ENCODE peak calls at places on chromosome 14, in eight cellular contexts. Q is effector memory CD4-positive, alpha-beta T cell; B is heart right ventricle; E is fibroblast of pulmonary artery; U is substantia nigra; T is stimulated activated CD4-positive, alpha-beta T cell treated with anti-CD3 and anti-CD28 coated beads, Interleukin-15, amount 100 ng/mL, for 1 hour; Y is RCC 7860; L is ureter. A is an unnamed sample.
A peak's percentile ranks its signal among the peaks of the same experiment; 100 is the strongest.

GRCh38 chr14:53035796-53036195 is 84.9 kb upstream of the FERMT2 start:
- DNase-seq in Q (no peak), B (no peak), E (no peak), U (no peak), T (no peak), Y (no peak), L (no peak), A (no peak)

GRCh38 chr14:22314183-22314820 is 274.7 kb downstream of the DAD1 start:
- DNase-seq in Q (no peak), B (no peak), E (peak; percentile 63), U (peak; percentile 11), T (no peak), Y (no peak), L (no peak), A (peak; percentile 63)

GRCh38 chr14:68181395-68182326 is 362.1 kb downstream of the RAD51B start:
- DNase-seq in Q (no peak), B (no peak), E (peak; percentile 49), U (no peak), T (no peak), Y (peak; percentile 42), L (no peak), A (peak; percentile 64)

GRCh38 chr14:98172243-98172778 is 1099.7 kb downstream of the BCL11B start:
- DNase-seq in Q (no peak), B (no peak), E (no peak), U (no peak), T (no peak), Y (no peak), L (no peak), A (no peak)

GRCh38 chr14:37090026-37090425 is 82.4 kb downstream of the SLC25A21 start:
- DNase-seq in Q (no peak), B (no peak), E (no peak), U (no peak), T (no peak), Y (no peak), L (no peak), A (no peak)

GRCh38 chr14:51849095-51849494 is 11.3 kb upstream of the GNG2 start:
- DNase-seq in Q (no peak), B (no peak), E (no peak), U (no peak), T (no peak), Y (peak; percentile 15), L (no peak), A (peak; percentile 65)

GRCh38 chr14:58068306-58068705 is 83.7 kb downstream of the ARMH4 start:
- DNase-seq in Q (no peak), B (no peak), E (no peak), U (no peak), T (no peak), Y (no peak), L (no peak), A (no peak)

GRCh38 chr14:72332871-72333270 is 400.6 kb downstream of the RGS6 start:
- DNase-seq in Q (no peak), B (no peak), E (no peak), U (no peak), T (no peak), Y (no peak), L (no peak), A (no peak)

GRCh38 chr14:101167428-101167827 is 263.9 kb upstream of the RTL1 start:
- DNase-seq in Q (no peak), B (no peak), E (no peak), U (no peak), T (no peak), Y (no peak), L (no peak), A (no peak)

GRCh38 chr14:89890589-89890988 is 63.9 kb downstream of the EFCAB11 start:
- DNase-seq in Q (no peak), B (no peak), E (no peak), U (no peak), T (no peak), Y (no peak), L (no peak), A (no peak)

GRCh38 chr14:100104523-100105300 is 39.5 kb downstream of the EVL start:
- DNase-seq in Q (no peak), B (no peak), E (peak; percentile 27), U (no peak), T (no peak), Y (no peak), L (no peak), A (peak; percentile 47)

GRCh38 chr14:61953602-61954001 is 191.4 kb downstream of the SNAPC1 start:
- DNase-seq in Q (no peak), B (no peak), E (no peak), U (no peak), T (no peak), Y (no peak), L (no peak), A (peak; percentile 10)

GRCh38 chr14:101223147-101223546 is 319.6 kb upstream of the RTL1 start:
- DNase-seq in Q (no peak), B (no peak), E (no peak), U (no peak), T (no peak), Y (no peak), L (no peak), A (no peak)

GRCh38 chr14:51094282-51094821 is 553 bp downstream of the TRIM9 start:
- DNase-seq in Q (no peak), B (peak; percentile 16), E (no peak), U (no peak), T (no peak), Y (no peak), L (peak; percentile 42), A (no peak)

GRCh38 chr14:61347771-61348443 is 26.5 kb downstream of the PRKCH start:
- DNase-seq in Q (no peak), B (no peak), E (no peak), U (no peak), T (no peak), Y (no peak), L (no peak), A (no peak)

GRCh38 chr14:103657466-103657865 is 28.5 kb downstream of the KLC1 start:
- DNase-seq in Q (no peak), B (no peak), E (peak; percentile 74), U (no peak), T (no peak), Y (no peak), L (no peak), A (no peak)

GRCh38 chr14:89185919-89186849 is 230.8 kb downstream of the FOXN3 start:
- DNase-seq in Q (no peak), B (no peak), E (peak; percentile 63), U (no peak), T (no peak), Y (no peak), L (no peak), A (peak; percentile 95)

GRCh38 chr14:67831122-67831521 is 11.5 kb downstream of the RAD51B start:
- DNase-seq in Q (no peak), B (no peak), E (no peak), U (no peak), T (no peak), Y (no peak), L (no peak), A (no peak)

GRCh38 chr14:39474416-39474911 is 42.2 kb upstream of the FBXO33 start:
- DNase-seq in Q (no peak), B (no peak), E (no peak), U (no peak), T (no peak), Y (no peak), L (no peak), A (no peak)

GRCh38 chr14:53569471-53569870 is 387.2 kb downstream of the BMP4 start:
- DNase-seq in Q (no peak), B (no peak), E (no peak), U (no peak), T (no peak), Y (no peak), L (no peak), A (no peak)

GRCh38 chr14:38056270-38056669 is 151.4 kb upstream of the SSTR1 start:
- DNase-seq in Q (no peak), B (no peak), E (no peak), U (no peak), T (no peak), Y (no peak), L (no peak), A (no peak)

GRCh38 chr14:94451826-94452225 is 774 bp downstream of the SERPINA11 start:
- DNase-seq in Q (no peak), B (no peak), E (no peak), U (no peak), T (no peak), Y (no peak), L (no peak), A (no peak)

GRCh38 chr14:68286667-68287066 is 467.1 kb downstream of the RAD51B start:
- DNase-seq in Q (no peak), B (no peak), E (no peak), U (no peak), T (no peak), Y (peak; percentile 82), L (no peak), A (peak; percentile 50)

GRCh38 chr14:34931206-34931605 is 51.6 kb upstream of the SRP54 start:
- DNase-seq in Q (peak; percentile 29), B (no peak), E (peak; percentile 28), U (no peak), T (peak; percentile 12), Y (no peak), L (peak; percentile 47), A (peak; percentile 70)

GRCh38 chr14:81222694-81223093 is 1.9 kb upstream of the GTF2A1 start:
- DNase-seq in Q (no peak), B (no peak), E (no peak), U (no peak), T (no peak), Y (no peak), L (no peak), A (no peak)

GRCh38 chr14:89255852-89256251 is 161.2 kb downstream of the FOXN3 start:
- DNase-seq in Q (no peak), B (no peak), E (no peak), U (no peak), T (no peak), Y (no peak), L (no peak), A (no peak)

GRCh38 chr14:77885363-77885762 is 85.5 kb downstream of the ADCK1 start:
- DNase-seq in Q (no peak), B (no peak), E (no peak), U (no peak), T (no peak), Y (no peak), L (no peak), A (no peak)

GRCh38 chr14:95530461-95531170 is 4.2 kb upstream of the GLRX5 start:
- DNase-seq in Q (no peak), B (no peak), E (no peak), U (no peak), T (no peak), Y (no peak), L (no peak), A (peak; percentile 66)

GRCh38 chr14:92460916-92461579 is 52.5 kb upstream of the RIN3 start:
- DNase-seq in Q (no peak), B (peak; percentile 39), E (peak; percentile 69), U (no peak), T (no peak), Y (peak; percentile 17), L (peak; percentile 37), A (no peak)

GRCh38 chr14:103624860-103625259 is 4.2 kb upstream of the KLC1 start:
- DNase-seq in Q (no peak), B (peak; percentile 72), E (peak; percentile 51), U (no peak), T (no peak), Y (peak; percentile 67), L (peak; percentile 73), A (peak; percentile 80)

GRCh38 chr14:84252706-84253105 is 1277.2 kb upstream of the FLRT2 start:
- DNase-seq in Q (no peak), B (no peak), E (no peak), U (no peak), T (no peak), Y (no peak), L (no peak), A (no peak)

GRCh38 chr14:39682563-39682962 is 250.3 kb upstream of the FBXO33 start:
- DNase-seq in Q (no peak), B (no peak), E (no peak), U (no peak), T (no peak), Y (no peak), L (no peak), A (no peak)

GRCh38 chr14:99327458-99328250 is 55.7 kb upstream of the BCL11B start:
- DNase-seq in Q (no peak), B (no peak), E (no peak), U (no peak), T (no peak), Y (no peak), L (peak; percentile 20), A (peak; percentile 82)

GRCh38 chr14:94964181-94964580 is 193.1 kb downstream of the DICER1 start:
- DNase-seq in Q (no peak), B (no peak), E (no peak), U (no peak), T (no peak), Y (no peak), L (no peak), A (no peak)

A was measured in bronchial epithelial cell.